ENCODE peak calls at places on chromosomes 2 and 18, in seven cellular contexts. P, H, L, N, R, X and J are unnamed samples. For H3K4me1, the result is how much of the 10 kb centered on the place peaks cover.

GRCh38 chr18:50231621-50232020 is 34.7 kb downstream of the CFAP53 start:
- DNase-seq in N (no peak), P (no peak), H (no peak), X (no peak), L (no peak), R (no peak), J (no peak)

GRCh38 chr18:78303519-78303918 is 676.1 kb upstream of the SALL3 start:
- DNase-seq in X (no peak), N (no peak), R (no peak), H (no peak), P (no peak), L (no peak), J (no peak)

GRCh38 chr2:170848587-170848986 is 31.9 kb downstream of the GAD1 start:
- DNase-seq in R (no peak), P (no peak), X (no peak), H (no peak), N (no peak), L (no peak), J (no peak)

GRCh38 chr2:64700133-64700809 is 46.6 kb upstream of the SERTAD2 start:
- DNase-seq in H (no peak), P (no peak), X (no peak), L (no peak), N (no peak), R (no peak), J (no peak)

GRCh38 chr2:217279130-217279529 is 419.3 kb upstream of the TNP1 start:
- DNase-seq in X (no peak), N (no peak), R (no peak), H (no peak), L (no peak), P (no peak), J (no peak)

GRCh38 chr2:197613509-197613987 is 61.8 kb downstream of the RFTN2 start:
- DNase-seq in L (no peak), P (no peak), H (no peak), X (no peak), R (no peak), N (no peak), J (no peak)

GRCh38 chr2:66440011-66440542 is 5.2 kb downstream of the MEIS1 start:
- DNase-seq in N (no peak), X (peak), R (peak), H (no peak), L (peak), P (no peak), J (no peak)

GRCh38 chr18:70058916-70059315 is 111.2 kb upstream of the CD226 start:
- DNase-seq in R (no peak), P (no peak), N (no peak), L (no peak), X (no peak), H (no peak), J (no peak)

GRCh38 chr2:71788601-71789240 is 335.4 kb downstream of the DYSF start:
- DNase-seq in R (no peak), H (no peak), X (no peak), L (no peak), N (no peak), P (no peak), J (no peak)

GRCh38 chr2:206274434-206275273 is at the start of gene ZDBF2:
- DNase-seq in X (peak), L (peak), H (peak), N (no peak), P (no peak), R (peak), J (no peak)

GRCh38 chr2:202671317-202672035 is 36.7 kb downstream of the FAM117B start:
- DNase-seq in N (no peak), P (no peak), H (no peak), X (no peak), L (no peak), R (no peak), J (no peak)

GRCh38 chr2:99651930-99652670 is 162.3 kb upstream of the REV1 start:
- DNase-seq in X (no peak), H (no peak), P (no peak), L (no peak), N (no peak), R (no peak), J (no peak)

GRCh38 chr2:174985624-174986023 is 19.6 kb downstream of the CHN1 start:
- DNase-seq in R (no peak), N (no peak), P (no peak), L (peak), H (no peak), X (no peak), J (no peak)

GRCh38 chr2:177604291-177605065 is 211.9 kb downstream of the AGPS start:
- DNase-seq in X (no peak), R (no peak), P (peak), N (no peak), H (peak), L (peak), J (peak)

GRCh38 chr2:158923180-158923594 is 45.3 kb upstream of the TANC1 start:
- DNase-seq in N (no peak), L (peak), X (no peak), R (no peak), H (peak), P (no peak), J (no peak)

GRCh38 chr2:104849618-104850097 is 4.3 kb upstream of the POU3F3 start:
- DNase-seq in H (peak), N (peak), X (peak), P (peak), R (peak), L (peak), J (peak)

GRCh38 chr2:130829020-130829419 is 7.7 kb upstream of the ARHGEF4 start:
- DNase-seq in N (no peak), H (no peak), X (peak), R (no peak), P (peak), L (peak), J (no peak)

GRCh38 chr2:149456285-149456684 is 125.9 kb downstream of the LYPD6 start:
- DNase-seq in X (no peak), N (no peak), H (no peak), L (no peak), R (no peak), P (no peak), J (no peak)

GRCh38 chr18:61475931-61476330 is 142.7 kb downstream of the CDH20 start:
- DNase-seq in P (no peak), N (no peak), H (no peak), L (no peak), X (no peak), R (no peak), J (no peak)

GRCh38 chr2:9703701-9704221 is 73.0 kb upstream of the YWHAQ start:
- DNase-seq in N (peak), H (no peak), L (no peak), R (no peak), X (no peak), P (peak), J (peak)

GRCh38 chr18:55048892-55049291 is 89.6 kb upstream of the CCDC68 start:
- DNase-seq in X (no peak), P (no peak), N (no peak), H (no peak), R (no peak), L (no peak), J (no peak)

GRCh38 chr2:99545622-99546021 is 55.8 kb upstream of the REV1 start:
- DNase-seq in H (no peak), L (peak), X (no peak), R (no peak), N (no peak), P (no peak), J (no peak)

GRCh38 chr18:59870623-59871130 is 29.1 kb upstream of the PMAIP1 start:
- DNase-seq in R (no peak), H (no peak), N (no peak), X (no peak), L (no peak), P (no peak), J (no peak)

GRCh38 chr2:32453242-32454062 is 96.6 kb downstream of the BIRC6 start:
- DNase-seq in N (no peak), X (no peak), R (no peak), L (no peak), P (no peak), H (no peak), J (no peak)

GRCh38 chr18:36299010-36299409 is 1.5 kb downstream of the FHOD3 start:
- DNase-seq in L (no peak), N (no peak), H (no peak), R (no peak), P (no peak), X (no peak), J (no peak)

GRCh38 chr2:100058014-100058310 is 84.4 kb downstream of the AFF3 start:
- DNase-seq in R (no peak), N (no peak), H (no peak), X (no peak), P (no peak), L (no peak), J (no peak)

GRCh38 chr18:5710235-5710634 is 166.4 kb upstream of the EPB41L3 start:
- DNase-seq in N (no peak), P (no peak), H (no peak), R (no peak), X (no peak), L (peak), J (no peak)

GRCh38 chr2:29314816-29315571 is 199.8 kb downstream of the CLIP4 start:
- DNase-seq in H (peak), P (no peak), N (peak), X (no peak), L (peak), R (no peak), J (no peak)

GRCh38 chr18:44866103-44866502 is 185.4 kb downstream of the SETBP1 start:
- DNase-seq in P (no peak), N (no peak), L (no peak), R (no peak), H (no peak), X (no peak), J (no peak)

GRCh38 chr18:38539373-38539772 is 973.8 kb upstream of the CELF4 start:
- DNase-seq in N (no peak), X (no peak), L (peak), H (no peak), P (no peak), R (no peak), J (no peak)

GRCh38 chr2:45285311-45285710 is 276.1 kb upstream of the SIX2 start:
- DNase-seq in R (no peak), L (no peak), P (no peak), H (no peak), X (no peak), N (no peak), J (no peak)

GRCh38 chr18:3171631-3172030 is 48.1 kb downstream of the MYOM1 start:
- DNase-seq in L (no peak), N (no peak), R (no peak), H (no peak), X (no peak), P (no peak), J (no peak)

GRCh38 chr2:103451283-103451682 is 689.5 kb downstream of the TMEM182 start:
- DNase-seq in N (no peak), X (no peak), R (no peak), P (no peak), H (no peak), L (no peak), J (no peak)

GRCh38 chr2:103445356-103445755 is 683.5 kb downstream of the TMEM182 start:
- DNase-seq in P (no peak), L (no peak), X (no peak), H (no peak), N (no peak), R (no peak), J (no peak)

GRCh38 chr2:103448416-103448815 is 686.6 kb downstream of the TMEM182 start:
- DNase-seq in N (no peak), L (no peak), R (no peak), H (no peak), P (no peak), X (no peak), J (no peak)
- TF ChIP-seq CTCF in N (no peak), L (no peak), R (no peak), H (no peak), P (no peak), X (no peak), J (no peak)

GRCh38 chr2:181886192-181886591 is 5.3 kb upstream of the ITPRID2 start:
- DNase-seq in P (no peak), R (no peak), X (no peak), N (no peak), L (no peak), H (no peak), J (no peak)
- H3K4me1 ChIP-seq in P (under half), R (under half), X (under half), N (under half), L (under half), H (under half), J (under half)

GRCh38 chr18:34729264-34729663 is 19.2 kb downstream of the DTNA start:
- DNase-seq in R (no peak), P (peak), H (peak), N (no peak), L (peak), X (no peak), J (no peak)
- TF ChIP-seq CTCF in R (peak), P (peak), H (peak), N (no peak), L (peak), X (peak), J (peak)

GRCh38 chr18:9842446-9842845 is 43.3 kb upstream of the TXNDC2 start:
- DNase-seq in N (no peak), H (no peak), X (no peak), R (no peak), L (no peak), P (no peak), J (no peak)
- H3K4me1 ChIP-seq in N (under half), H (under half), X (under half), R (under half), L (under half), P (under half), J (under half)

GRCh38 chr2:160565099-160565498 is 71.5 kb upstream of the RBMS1 start:
- DNase-seq in P (no peak), N (no peak), L (no peak), R (no peak), X (no peak), H (no peak), J (no peak)

GRCh38 chr2:160570386-160570785 is 76.8 kb upstream of the RBMS1 start:
- DNase-seq in R (no peak), P (no peak), H (no peak), X (no peak), N (no peak), L (no peak), J (no peak)

GRCh38 chr2:160562730-160563129 is 69.1 kb upstream of the RBMS1 start:
- DNase-seq in P (no peak), N (no peak), L (no peak), X (no peak), R (no peak), H (no peak), J (peak)

GRCh38 chr2:160568861-160569260 is 75.3 kb upstream of the RBMS1 start:
- DNase-seq in H (no peak), X (no peak), R (no peak), N (no peak), L (no peak), P (no peak), J (no peak)

DNA sequence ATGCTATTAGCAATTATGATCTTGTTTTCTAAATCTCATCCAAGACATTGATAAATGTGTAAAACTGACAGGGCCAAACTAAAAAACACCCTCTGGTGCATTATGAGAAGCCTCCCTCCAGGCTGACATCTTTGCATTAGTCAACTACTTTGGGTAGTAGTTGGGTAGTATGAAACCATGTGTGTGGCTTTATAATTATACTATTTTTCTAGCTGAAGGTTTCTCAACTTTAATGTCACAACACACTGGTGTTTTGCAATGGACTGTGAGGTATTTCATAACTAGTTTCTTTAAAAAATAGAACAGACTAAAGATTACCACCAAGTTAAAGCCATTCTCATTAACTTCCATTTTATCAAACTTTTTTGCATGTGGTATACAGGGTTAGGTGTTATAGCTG is 73.1 kb upstream of the RBMS1 start:
- DNase-seq in N (no peak), H (no peak), X (no peak), R (no peak), L (no peak), P (no peak), J (no peak)
- TF ChIP-seq CTCF in N (no peak), H (no peak), X (no peak), R (no peak), L (no peak), P (no peak), J (no peak)

GRCh38 chr2:179036353-179036905 is 13.5 kb downstream of the CCDC141 start:
- DNase-seq in X (no peak), P (no peak), N (no peak), L (no peak), R (no peak), H (no peak), J (no peak)
- H3K4me1 ChIP-seq in X (under half), P (under half), N (under half), L (under half), R (under half), H (under half), J (under half)